ENCODE peak calls at places on chromosomes 11 and 22, in five cellular contexts. V is GM13976; S is stimulated activated CD8-positive, alpha-beta memory T cell treated with anti-CD3 and anti-CD28 coated beads, Interleukin-7, amount 100 ng/mL, for 48 hours; K is psoas muscle; U is OCI-LY7. Z is an unnamed sample.

GRCh38 chr22:27798526-27799333 is 2.8 kb downstream of the MN1 start:
- DNase-seq in V (no peak), K (no peak), U (no peak), S (no peak), Z (no peak)

GRCh38 chr11:120012245-120012644 is 125.7 kb downstream of the TRIM29 start:
- DNase-seq in K (no peak), V (no peak), U (no peak), S (no peak), Z (no peak)

GRCh38 chr11:14179126-14179820 is 179.7 kb downstream of the RRAS2 start:
- DNase-seq in U (no peak), V (no peak), K (no peak), S (no peak), Z (no peak)

GRCh38 chr22:31945478-31945815 is 1.1 kb downstream of the YWHAH start:
- DNase-seq in K (no peak), U (peak), V (no peak), S (no peak), Z (peak)

GRCh38 chr11:18374956-18375355 is 19.4 kb upstream of the LDHA start:
- DNase-seq in S (no peak), K (no peak), V (no peak), U (no peak), Z (no peak)

GRCh38 chr11:30424336-30424735 is 101.4 kb downstream of the ARL14EP start:
- DNase-seq in S (no peak), V (no peak), K (no peak), U (no peak), Z (no peak)

GRCh38 chr11:2574553-2575535 is 125.0 kb downstream of the KCNQ1OT1 start:
- DNase-seq in S (no peak), V (no peak), K (peak), U (no peak), Z (no peak)

GRCh38 chr11:130414107-130415088 is 14.0 kb downstream of the ADAMTS8 start:
- DNase-seq in K (peak), V (no peak), U (no peak), S (no peak), Z (no peak)

Z was measured in GM12865.